ENCODE peak calls at places on chromosomes 12 and 14, in eight cellular contexts. R is HepG2, I is A549, Z is GM23338, S is HCT116, B is SK-N-SH, V is GM12878, P is K562. G is an unnamed sample.
A peak's percentile ranks its signal among the peaks of the same experiment; 100 is the strongest.

GRCh38 chr12:20125259-20125919 is 242.9 kb upstream of the PDE3A start:
- DNase-seq in I (no peak), V (no peak), Z (no peak), S (no peak), B (no peak), P (no peak), R (no peak), G (no peak)

GRCh38 chr12:2052861-2053674 is at the start of gene CACNA1C:
- DNase-seq in P (no peak), I (no peak), R (no peak), Z (peak; percentile 71), B (peak; percentile 93), S (no peak), V (no peak), G (no peak)

GRCh38 chr12:104610513-104611235 is 153.9 kb downstream of the CHST11 start:
- DNase-seq in P (no peak), I (no peak), R (no peak), V (no peak), Z (no peak), S (no peak), B (peak; percentile 31), G (no peak)

GRCh38 chr12:126038434-126038833 is 973.2 kb downstream of the AACS start:
- DNase-seq in I (no peak), Z (no peak), V (no peak), R (no peak), B (no peak), S (no peak), P (no peak), G (no peak)

GRCh38 chr14:32074887-32075572 is 2.1 kb upstream of the ARHGAP5 start:
- DNase-seq in S (no peak), B (no peak), I (no peak), P (no peak), Z (peak; percentile 14), V (no peak), R (peak; percentile 23), G (no peak)

GRCh38 chr14:102235275-102235897 is 69.6 kb downstream of the MOK start:
- DNase-seq in I (peak; percentile 97), P (peak; percentile 83), B (peak; percentile 87), V (no peak), S (peak; percentile 52), R (peak; percentile 70), Z (peak; percentile 94), G (peak; percentile 32)

GRCh38 chr14:31059152-31059924 is 33.2 kb upstream of the STRN3 start:
- DNase-seq in S (no peak), B (no peak), R (peak; percentile 70), V (no peak), I (no peak), P (peak; percentile 80), Z (peak; percentile 34), G (no peak)

GRCh38 chr14:89185919-89186849 is 230.8 kb downstream of the FOXN3 start:
- DNase-seq in S (peak; percentile 73), V (no peak), B (no peak), R (no peak), I (no peak), P (no peak), Z (no peak), G (no peak)

GRCh38 chr12:122862110-122862634 is 26.9 kb downstream of the HIP1R start:
- DNase-seq in S (no peak), I (no peak), P (no peak), Z (no peak), R (no peak), B (peak; percentile 27), V (no peak), G (no peak)

GRCh38 chr12:120362516-120363273 is 6.3 kb downstream of the MSI1 start:
- DNase-seq in V (no peak), R (no peak), Z (no peak), S (no peak), B (no peak), P (no peak), I (no peak), G (no peak)

GRCh38 chr14:58082491-58083098 is 69.4 kb downstream of the ARMH4 start:
- DNase-seq in Z (no peak), R (no peak), I (peak; percentile 73), V (no peak), B (no peak), S (peak; percentile 19), P (peak; percentile 4), G (no peak)

GRCh38 chr12:66624806-66625205 is 54.1 kb downstream of the GRIP1 start:
- DNase-seq in P (no peak), I (no peak), Z (no peak), R (no peak), S (no peak), B (no peak), V (no peak), G (no peak)

GRCh38 chr12:86551146-86551571 is 295.0 kb upstream of the MGAT4C start:
- DNase-seq in P (no peak), I (no peak), R (no peak), Z (no peak), S (no peak), B (no peak), V (no peak), G (no peak)

GRCh38 chr12:46454981-46455380 is 82.4 kb upstream of the SLC38A2 start:
- DNase-seq in R (no peak), Z (no peak), P (no peak), B (no peak), S (no peak), V (no peak), I (no peak), G (no peak)

GRCh38 chr12:42962384-42962783 is 372.8 kb upstream of the PRICKLE1 start:
- DNase-seq in R (no peak), I (no peak), B (peak; percentile 45), V (no peak), Z (no peak), P (no peak), S (no peak), G (no peak)
- H3K4me1 ChIP-seq in R (no peaks in the 10 kb centered on the region), I (peaks cover 47% of the 10 kb centered on the region), B (no peaks in the 10 kb centered on the region), V (no peaks in the 10 kb centered on the region), Z (no peaks in the 10 kb centered on the region), P (no peaks in the 10 kb centered on the region), S (peaks cover 28% of the 10 kb centered on the region), G (no peaks in the 10 kb centered on the region)

DNA sequence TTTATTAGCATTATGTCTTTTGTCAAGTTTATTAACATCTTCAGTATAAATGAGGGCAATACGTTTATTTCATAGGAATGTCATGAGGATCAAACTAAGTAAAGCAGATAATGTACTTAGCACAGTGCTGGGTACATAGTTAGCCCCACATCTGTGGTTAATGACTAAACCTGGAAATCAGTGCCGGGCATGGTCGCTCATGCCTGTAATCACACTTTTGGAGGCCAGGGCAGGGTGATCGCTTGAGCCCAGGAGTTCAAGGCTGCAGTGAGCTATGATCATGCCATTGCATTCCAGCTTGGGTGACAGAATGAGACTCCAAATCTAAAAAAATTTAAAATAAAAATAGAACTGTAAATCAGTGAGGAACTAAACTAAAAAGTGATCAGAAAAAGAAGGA is 44.8 kb upstream of the GUCY2C start:
- DNase-seq in R (peak; percentile 30), V (peak; percentile 12), Z (no peak), I (no peak), B (no peak), S (no peak), P (no peak), G (no peak)
- TF ChIP-seq REST in R (no peak), V (no peak), Z (no peak), I (no peak), B (no peak), S (no peak), P (no peak), G (no peak)

GRCh38 chr12:49264873-49265792 is at the start of gene TUBA1C:
- DNase-seq in Z (peak; percentile 97), R (peak; percentile 88), B (no peak), V (peak; percentile 57), S (peak; percentile 94), P (peak; percentile 98), I (peak; percentile 91), G (peak; percentile 72)
- TF ChIP-seq CTCF in Z (no peak), R (peak; percentile 21), B (no peak), V (no peak), S (no peak), P (no peak), I (no peak), G (no peak)

GRCh38 chr12:112151766-112152541 is 26.6 kb downstream of the TRAFD1 start:
- DNase-seq in R (no peak), I (no peak), V (no peak), P (no peak), B (no peak), Z (no peak), S (no peak), G (no peak)

GRCh38 chr12:112153900-112154234 is 28.5 kb downstream of the TRAFD1 start:
- DNase-seq in B (no peak), P (no peak), S (no peak), Z (no peak), I (no peak), R (no peak), V (no peak), G (no peak)

GRCh38 chr12:112149596-112149995 is 24.2 kb downstream of the TRAFD1 start:
- DNase-seq in R (no peak), P (no peak), Z (no peak), V (peak; percentile 35), I (no peak), S (no peak), B (no peak), G (no peak)

GRCh38 chr12:112148031-112148513 is 22.7 kb downstream of the TRAFD1 start:
- DNase-seq in Z (no peak), S (no peak), V (no peak), B (no peak), I (no peak), P (no peak), R (no peak), G (no peak)

GRCh38 chr12:112153181-112153899 is 28.0 kb downstream of the TRAFD1 start:
- DNase-seq in R (no peak), Z (no peak), B (no peak), S (no peak), V (no peak), P (no peak), I (no peak), G (no peak)
- H3K4me1 ChIP-seq in R (peaks cover 16% of the 10 kb centered on the region), Z (no peaks in the 10 kb centered on the region), B (no peaks in the 10 kb centered on the region), S (no peaks in the 10 kb centered on the region), V (peaks cover 3% of the 10 kb centered on the region), P (no peaks in the 10 kb centered on the region), I (peaks cover under 1% of the 10 kb centered on the region), G (no peaks in the 10 kb centered on the region)

GRCh38 chr14:59425322-59425945 is 39.7 kb downstream of the GPR135 start:
- DNase-seq in P (no peak), I (no peak), S (no peak), Z (peak; percentile 41), V (no peak), B (no peak), R (no peak), G (no peak)
- TF ChIP-seq REST in P (no peak), I (no peak), S (no peak), Z (no peak), V (no peak), B (no peak), R (no peak), G (no peak)